ENCODE peak calls at places on chromosomes 1 and 21, in ten cellular contexts. Y is endothelial cell of umbilical vein, X is suprapubic skin, T is tibial nerve, L is spleen, U is breast epithelium, Q is uterus, S is adrenal gland, K is body of pancreas, W is sigmoid colon. D is an unnamed sample.

GRCh38 chr1:159170639-159171038 is 776 bp upstream of the CADM3 start:
- DNase-seq in Y (no peak), X (no peak), T (no peak), L (no peak), U (no peak), Q (no peak), S (no peak), K (no peak), W (no peak), D (no peak)

GRCh38 chr1:13682443-13682842 is 17.5 kb upstream of the PRDM2 start:
- DNase-seq in Y (no peak), X (no peak), T (no peak), L (no peak), U (no peak), Q (no peak), S (no peak), K (no peak), W (no peak), D (no peak)

GRCh38 chr1:27601771-27602509 is 2.0 kb downstream of the AHDC1 start:
- DNase-seq in Y (peak), X (no peak), T (no peak), L (peak), U (no peak), Q (peak), S (peak), K (peak), W (no peak), D (peak)

GRCh38 chr1:119046429-119047039 is 58.4 kb upstream of the TBX15 start:
- DNase-seq in Y (no peak), X (no peak), T (no peak), L (no peak), U (no peak), Q (peak), S (no peak), K (no peak), W (no peak), D (no peak)

GRCh38 chr21:31900121-31900895 is 27.5 kb downstream of the HUNK start:
- DNase-seq in Y (no peak), X (no peak), T (no peak), L (no peak), U (no peak), Q (no peak), S (peak), K (peak), W (no peak), D (no peak)

GRCh38 chr1:154407021-154407865 is 2.1 kb downstream of the IL6R start:
- DNase-seq in Y (no peak), X (no peak), T (no peak), L (no peak), U (no peak), Q (no peak), S (peak), K (no peak), W (peak), D (peak)

GRCh38 chr1:246527402-246528088 is 20.5 kb upstream of the SMYD3 start:
- DNase-seq in Y (no peak), X (no peak), T (no peak), L (no peak), U (no peak), Q (no peak), S (no peak), K (no peak), W (no peak), D (no peak)

GRCh38 chr1:222634180-222635013 is 16.5 kb downstream of the MIA3 start:
- DNase-seq in Y (peak), X (no peak), T (no peak), L (no peak), U (no peak), Q (peak), S (peak), K (peak), W (peak), D (peak)

GRCh38 chr1:13947658-13948057 is 247.7 kb downstream of the PRDM2 start:
- DNase-seq in Y (no peak), X (no peak), T (no peak), L (no peak), U (no peak), Q (no peak), S (no peak), K (no peak), W (no peak), D (no peak)

GRCh38 chr1:17314491-17314971 is 6.5 kb downstream of the PADI4 start:
- DNase-seq in Y (no peak), X (no peak), T (no peak), L (no peak), U (no peak), Q (no peak), S (no peak), K (no peak), W (peak), D (no peak)

GRCh38 chr1:169572184-169572583 is 14.1 kb downstream of the F5 start:
- DNase-seq in Y (peak), X (no peak), T (no peak), L (no peak), U (no peak), Q (no peak), S (no peak), K (no peak), W (no peak), D (no peak)

GRCh38 chr1:115790356-115790755 is 21.8 kb upstream of the CASQ2 start:
- DNase-seq in Y (no peak), X (no peak), T (no peak), L (no peak), U (no peak), Q (no peak), S (no peak), K (no peak), W (no peak), D (no peak)

GRCh38 chr21:29704719-29705118 is 235.1 kb downstream of the GRIK1 start:
- DNase-seq in Y (no peak), X (no peak), T (no peak), L (no peak), U (no peak), Q (no peak), S (no peak), K (no peak), W (no peak), D (no peak)

GRCh38 chr1:160622885-160623633 is 23.8 kb downstream of the SLAMF1 start:
- DNase-seq in Y (no peak), X (no peak), T (no peak), L (no peak), U (no peak), Q (no peak), S (no peak), K (no peak), W (no peak), D (no peak)

GRCh38 chr1:63475761-63476160 is 47.3 kb downstream of the ITGB3BP start:
- DNase-seq in Y (no peak), X (no peak), T (no peak), L (no peak), U (no peak), Q (no peak), S (no peak), K (no peak), W (no peak), D (no peak)

GRCh38 chr1:153344718-153345025 is 4.0 kb downstream of the PGLYRP4 start:
- DNase-seq in Y (no peak), X (no peak), T (no peak), L (no peak), U (no peak), Q (no peak), S (peak), K (no peak), W (no peak), D (no peak)

GRCh38 chr21:42148584-42148983 is 70.4 kb upstream of the ABCG1 start:
- DNase-seq in Y (no peak), X (peak), T (no peak), L (no peak), U (no peak), Q (no peak), S (no peak), K (no peak), W (peak), D (peak)

GRCh38 chr1:2504224-2504948 is 22.0 kb downstream of the PANK4 start:
- DNase-seq in Y (no peak), X (no peak), T (no peak), L (no peak), U (no peak), Q (no peak), S (no peak), K (no peak), W (no peak), D (no peak)

GRCh38 chr1:206461602-206462455 is 8.4 kb upstream of the IKBKE start:
- DNase-seq in Y (peak), X (no peak), T (peak), L (peak), U (no peak), Q (peak), S (peak), K (peak), W (peak), D (no peak)

GRCh38 chr1:2514863-2515762 is 11.3 kb downstream of the PANK4 start:
- DNase-seq in Y (no peak), X (no peak), T (no peak), L (no peak), U (no peak), Q (no peak), S (no peak), K (no peak), W (no peak), D (no peak)

GRCh38 chr21:44598031-44598430 is 2.4 kb upstream of the KRTAP10-7 start:
- DNase-seq in Y (no peak), X (no peak), T (no peak), L (no peak), U (no peak), Q (no peak), S (no peak), K (no peak), W (no peak), D (no peak)

GRCh38 chr1:163035791-163036249 is 33.3 kb upstream of the RGS4 start:
- DNase-seq in Y (peak), X (no peak), T (no peak), L (no peak), U (no peak), Q (no peak), S (no peak), K (no peak), W (no peak), D (no peak)

GRCh38 chr1:32197074-32197473 is 3.3 kb upstream of the CCDC28B start:
- DNase-seq in Y (no peak), X (no peak), T (no peak), L (no peak), U (no peak), Q (no peak), S (no peak), K (no peak), W (no peak), D (no peak)
- TF ChIP-seq POLR2A in Y (no peak), X (no peak), T (no peak), L (no peak), U (no peak), Q (no peak), S (no peak), K (no peak), W (no peak), D (no peak)

GRCh38 chr1:150550222-150551048 is 1.2 kb downstream of the ADAMTSL4 start:
- DNase-seq in Y (no peak), X (no peak), T (no peak), L (no peak), U (no peak), Q (peak), S (no peak), K (no peak), W (peak), D (peak)
- H3K4me3 ChIP-seq in Y (no peak), X (peak), T (no peak), L (peak), U (peak), Q (peak), S (no peak), K (no peak), W (peak), D (no peak)

GRCh38 chr1:3900150-3900968 is at the start of gene C1orf174:
- DNase-seq in Y (peak), X (peak), T (peak), L (peak), U (peak), Q (peak), S (peak), K (peak), W (peak), D (peak)
- TF ChIP-seq POLR2A in Y (peak), X (peak), T (peak), L (peak), U (no peak), Q (peak), S (peak), K (no peak), W (no peak), D (peak)

DNA sequence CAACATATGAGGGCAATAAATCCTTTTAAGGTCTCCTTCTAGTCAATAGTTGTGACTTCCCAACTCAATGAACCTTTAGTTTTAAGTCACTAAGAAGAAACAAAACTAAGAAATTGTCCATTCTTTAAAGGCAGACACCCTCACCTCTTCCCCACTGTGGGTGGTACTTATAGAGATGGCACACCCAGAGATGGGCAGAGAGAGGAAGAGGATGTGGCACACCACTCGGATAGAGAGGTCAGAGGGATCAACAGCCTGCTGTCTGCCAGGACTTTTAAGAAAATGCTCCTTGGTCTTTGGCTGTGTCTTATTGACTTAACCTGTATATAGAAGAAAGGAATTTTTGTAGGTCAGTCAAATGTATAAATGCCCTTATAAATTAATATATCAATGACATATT is 45.1 kb downstream of the FASLG start:
- DNase-seq in Y (no peak), X (no peak), T (no peak), L (no peak), U (no peak), Q (no peak), S (no peak), K (no peak), W (no peak), D (no peak)
- H3K4me3 ChIP-seq in Y (no peak), X (no peak), T (no peak), L (no peak), U (no peak), Q (no peak), S (no peak), K (no peak), W (no peak), D (no peak)

DNA sequence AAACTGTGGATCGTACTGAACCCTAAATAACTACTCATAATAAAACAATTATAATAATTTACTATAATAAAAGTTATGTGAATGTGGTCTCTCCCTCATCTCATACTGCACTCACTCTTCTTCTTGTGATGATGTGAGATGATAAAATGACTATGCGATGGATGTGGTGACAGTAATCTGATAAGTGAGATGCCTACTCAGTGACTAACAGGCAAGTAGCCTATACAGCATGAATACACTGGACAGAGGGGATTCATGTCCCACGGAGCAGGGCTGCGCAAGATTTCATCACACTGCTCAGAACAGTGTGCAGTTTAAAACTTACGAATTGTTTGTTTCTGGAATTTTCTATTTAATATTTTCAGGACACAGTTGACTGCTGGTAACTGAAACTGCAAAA is 304.0 kb downstream of the DUSP10 start:
- DNase-seq in Y (no peak), X (no peak), T (no peak), L (no peak), U (no peak), Q (no peak), S (no peak), K (no peak), W (no peak), D (no peak)
- TF ChIP-seq POLR2A in Y (no peak), X (no peak), T (no peak), L (no peak), U (no peak), Q (no peak), S (no peak), K (no peak), W (no peak), D (no peak)

DNA sequence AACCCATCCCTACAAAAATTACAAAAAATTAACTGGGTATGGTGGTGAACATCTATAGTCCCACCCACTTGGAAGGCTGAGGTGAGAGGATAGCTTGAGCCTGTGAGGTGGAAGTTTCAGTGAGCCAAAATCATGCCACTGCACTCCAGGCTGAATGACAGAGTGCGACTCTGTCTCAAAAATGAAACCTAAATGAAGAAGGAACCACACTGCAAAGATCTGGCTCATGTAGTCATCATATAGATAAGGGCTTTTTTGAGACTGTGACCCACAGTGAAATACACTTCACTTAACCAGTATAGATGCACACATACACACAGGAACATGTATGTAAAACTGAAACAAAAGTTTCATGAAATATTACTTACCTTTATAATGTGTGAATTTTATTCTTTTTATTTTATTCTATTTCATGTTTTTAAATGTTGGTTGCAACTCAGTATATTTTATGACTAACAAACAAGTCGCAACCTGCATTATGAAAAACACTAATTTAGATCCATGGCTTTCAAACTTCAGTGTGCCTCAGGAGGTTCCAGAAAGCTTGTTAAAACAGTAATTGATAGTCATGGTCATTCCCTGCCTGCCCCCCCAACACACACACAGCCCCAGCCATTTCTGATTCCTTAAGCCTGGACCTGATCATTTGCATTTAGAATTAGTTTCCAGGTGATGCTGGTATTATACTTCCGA is 189.5 kb downstream of the PATJ start:
- DNase-seq in Y (no peak), X (no peak), T (no peak), L (no peak), U (no peak), Q (no peak), S (no peak), K (no peak), W (no peak), D (no peak)
- H3K4me3 ChIP-seq in Y (no peak), X (no peak), T (no peak), L (no peak), U (no peak), Q (no peak), S (no peak), K (no peak), W (no peak), D (no peak)

D was measured in Peyer's patch.